ENCODE peak calls at places on chromosomes 6 and 20, in four cellular contexts. M is stimulated activated effector memory CD8-positive, alpha-beta T cell treated with anti-CD3 and anti-CD28 coated beads, Interleukin-12 subunit alpha, Interleukin-12 subunit beta, amount 100 ng/mL, for 72 hours; B is kidney glomerular epithelial cell; W is caudate nucleus. F is an unnamed sample.

GRCh38 chr20:23043376-23043775 is 6.1 kb downstream of the THBD start:
- DNase-seq in W (no peak), B (no peak), M (no peak), F (no peak)

GRCh38 chr6:108592371-108593337 is 31.9 kb downstream of the FOXO3 start:
- DNase-seq in M (peak; percentile 75), W (no peak), B (peak; percentile 67), F (no peak)

GRCh38 chr6:74044417-74045096 is 348.6 kb downstream of the CD109 start:
- DNase-seq in B (peak; percentile 39), M (no peak), W (no peak), F (no peak)

GRCh38 chr6:128427139-128427538 is 93.3 kb downstream of the PTPRK start:
- DNase-seq in W (no peak), M (no peak), B (no peak), F (no peak)

GRCh38 chr6:43951756-43952675 is 175.2 kb downstream of the MRPL14 start:
- DNase-seq in B (no peak), M (no peak), W (no peak), F (no peak)

GRCh38 chr20:63628246-63628975 is 1.5 kb upstream of the GMEB2 start:
- DNase-seq in B (peak; percentile 60), W (no peak), M (peak; percentile 84), F (no peak)

GRCh38 chr20:44580581-44581268 is 1.7 kb upstream of the PKIG start:
- DNase-seq in W (no peak), M (no peak), B (no peak), F (no peak)

GRCh38 chr6:11460001-11460668 is 77.4 kb upstream of the TMEM170B start:
- DNase-seq in B (no peak), W (no peak), M (no peak), F (no peak)

GRCh38 chr6:139423037-139423698 is 48.7 kb upstream of the CITED2 start:
- DNase-seq in M (no peak), B (no peak), W (no peak), F (no peak)

GRCh38 chr6:68718379-68719073 is 83.4 kb downstream of the ADGRB3 start:
- DNase-seq in B (no peak), M (no peak), W (no peak), F (no peak)

GRCh38 chr6:13581700-13582229 is 7.4 kb downstream of the SIRT5 start:
- DNase-seq in B (no peak), W (no peak), M (no peak), F (no peak)

GRCh38 chr6:142753196-142753595 is 191.8 kb downstream of the HIVEP2 start:
- DNase-seq in M (no peak), W (no peak), B (no peak), F (no peak)

GRCh38 chr20:30506100-30506499 is 751.4 kb upstream of the DEFB115 start:
- DNase-seq in B (no peak), M (no peak), W (no peak), F (no peak)

GRCh38 chr6:21598662-21599061 is 5.1 kb downstream of the SOX4 start:
- DNase-seq in W (no peak), M (no peak), B (peak; percentile 24), F (no peak)

GRCh38 chr6:85403331-85404015 is 46.4 kb upstream of the NT5E start:
- DNase-seq in M (no peak), W (no peak), B (peak; percentile 86), F (peak; percentile 28)